ENCODE peak calls at places on chromosomes 3 and 15, in six cellular contexts. H is T-helper 2 cell, G is foreskin fibroblast, K is GM06990, E is NCI-H1417 treated with DMSO at 0.1 percent for 48 hours, U is cardiac fibroblast. X is an unnamed sample.

GRCh38 chr15:66691727-66692126 is 10.3 kb upstream of the SMAD6 start:
- DNase-seq in E (no peak), U (no peak), K (no peak), H (no peak), G (no peak), X (no peak)

GRCh38 chr3:187063286-187064081 is 75.8 kb downstream of the RPL39L start:
- DNase-seq in U (peak; percentile 20), G (no peak), H (no peak), E (no peak), K (no peak), X (no peak)

GRCh38 chr3:170614214-170614966 is 28.5 kb upstream of the SLC7A14 start:
- DNase-seq in U (peak; percentile 84), G (peak; percentile 88), E (no peak), K (no peak), H (no peak), X (peak; percentile 65)

GRCh38 chr3:118900737-118901525 is 133.7 kb downstream of the IGSF11 start:
- DNase-seq in H (peak; percentile 9), K (no peak), U (no peak), G (no peak), E (no peak), X (no peak)

GRCh38 chr15:48046813-48047483 is 73.8 kb upstream of the SLC24A5 start:
- DNase-seq in G (no peak), U (no peak), K (no peak), H (no peak), E (no peak), X (no peak)

GRCh38 chr3:23113455-23114171 is 89.5 kb upstream of the UBE2E2 start:
- DNase-seq in H (no peak), U (peak; percentile 50), E (no peak), G (peak; percentile 27), K (no peak), X (peak; percentile 83)

GRCh38 chr3:169744332-169745054 is 20.4 kb downstream of the TERC start:
- DNase-seq in E (no peak), H (no peak), U (peak; percentile 68), K (no peak), G (no peak), X (peak; percentile 6)

GRCh38 chr15:80210612-80211554 is 41.1 kb downstream of the CTXND1 start:
- DNase-seq in H (no peak), K (peak; percentile 14), U (no peak), G (no peak), E (no peak), X (peak; percentile 66)

GRCh38 chr3:44825264-44825925 is 36.3 kb upstream of the TMEM42 start:
- DNase-seq in U (peak; percentile 36), G (peak; percentile 62), K (no peak), H (no peak), E (no peak), X (peak; percentile 70)

GRCh38 chr3:5569152-5569551 is 381.6 kb downstream of the EDEM1 start:
- DNase-seq in H (no peak), U (no peak), G (no peak), E (no peak), K (no peak), X (no peak)

GRCh38 chr3:122858373-122858772 is 63.5 kb downstream of the SLC49A4 start:
- DNase-seq in H (no peak), E (no peak), U (peak; percentile 65), G (peak; percentile 10), K (no peak), X (peak; percentile 17)

GRCh38 chr3:57646723-57647122 is 46.2 kb downstream of the DENND6A start:
- DNase-seq in U (peak; percentile 76), E (no peak), H (no peak), G (peak; percentile 38), K (no peak), X (no peak)

GRCh38 chr3:186849392-186849975 is 7.0 kb downstream of the ADIPOQ start:
- DNase-seq in U (peak; percentile 66), H (peak; percentile 42), E (peak; percentile 37), G (no peak), K (no peak), X (peak; percentile 13)

GRCh38 chr3:170531054-170531453 is 54.8 kb downstream of the SLC7A14 start:
- DNase-seq in U (no peak), G (no peak), H (no peak), K (no peak), E (no peak), X (no peak)

GRCh38 chr15:94026458-94026967 is 204.8 kb upstream of the MCTP2 start:
- DNase-seq in G (peak; percentile 4), U (peak; percentile 18), E (no peak), K (no peak), H (no peak), X (no peak)

GRCh38 chr3:4999626-5000184 is 20.5 kb downstream of the BHLHE40 start:
- DNase-seq in U (no peak), G (no peak), H (no peak), E (no peak), K (no peak), X (no peak)

GRCh38 chr3:49928511-49929017 is 1.0 kb downstream of the MON1A start:
- DNase-seq in H (no peak), U (no peak), E (no peak), K (no peak), G (no peak), X (no peak)

GRCh38 chr3:103672346-103672745 is 1237.5 kb downstream of the ZPLD1 start:
- DNase-seq in G (no peak), H (no peak), K (no peak), U (no peak), E (no peak), X (no peak)

GRCh38 chr3:123584284-123584987 is 417 bp downstream of the HACD2 start:
- DNase-seq in G (no peak), E (no peak), H (no peak), U (peak; percentile 31), K (no peak), X (no peak)

GRCh38 chr3:11523793-11524160 is 119.9 kb downstream of the VGLL4 start:
- DNase-seq in E (no peak), U (no peak), G (no peak), H (no peak), K (no peak), X (no peak)

GRCh38 chr3:35224571-35225280 is 414.6 kb upstream of the ARPP21 start:
- DNase-seq in G (no peak), U (no peak), K (no peak), E (no peak), H (no peak), X (no peak)

GRCh38 chr15:37112171-37112570 is 11.8 kb upstream of the MEIS2 start:
- DNase-seq in U (no peak), K (no peak), H (no peak), E (no peak), G (no peak), X (peak; percentile 19)

GRCh38 chr3:41580274-41580959 is 381.1 kb downstream of the CTNNB1 start:
- DNase-seq in U (no peak), G (no peak), E (no peak), H (no peak), K (no peak), X (peak; percentile 81)

GRCh38 chr3:66609660-66610547 is 109.1 kb upstream of the LRIG1 start:
- DNase-seq in K (no peak), E (peak; percentile 28), G (no peak), U (peak; percentile 53), H (no peak), X (no peak)

GRCh38 chr3:179430277-179430870 is 20.9 kb downstream of the GNB4 start:
- DNase-seq in E (no peak), K (no peak), G (no peak), H (no peak), U (no peak), X (no peak)

GRCh38 chr3:186746008-186746407 is 28.8 kb downstream of the KNG1 start:
- DNase-seq in E (no peak), H (no peak), K (no peak), U (peak; percentile 89), G (peak; percentile 48), X (peak; percentile 97)

GRCh38 chr3:14507345-14507741 is 32.8 kb downstream of the GRIP2 start:
- DNase-seq in H (no peak), G (no peak), U (no peak), K (no peak), E (no peak), X (no peak)

GRCh38 chr3:124395584-124396340 is 334.5 kb upstream of the UMPS start:
- DNase-seq in K (no peak), U (peak; percentile 11), H (no peak), E (no peak), G (no peak), X (no peak)

GRCh38 chr15:85950101-85950500 is 129.6 kb upstream of the AGBL1 start:
- DNase-seq in G (no peak), E (no peak), H (no peak), K (peak; percentile 34), U (no peak), X (peak; percentile 17)

GRCh38 chr15:55694652-55695150 is 48.3 kb downstream of the PRTG start:
- DNase-seq in E (no peak), H (no peak), U (no peak), K (peak; percentile 61), G (peak; percentile 16), X (no peak)

GRCh38 chr15:74050127-74050526 is 32.2 kb downstream of the GOLGA6A start:
- DNase-seq in H (no peak), G (no peak), U (no peak), K (no peak), E (no peak), X (no peak)

GRCh38 chr3:12393894-12394293 is 90.4 kb upstream of the TSEN2 start:
- DNase-seq in K (no peak), H (no peak), G (peak; percentile 89), U (peak; percentile 97), E (no peak), X (peak; percentile 91)

GRCh38 chr15:28921925-28922711 is 36.3 kb downstream of the APBA2 start:
- DNase-seq in G (no peak), K (no peak), H (no peak), U (no peak), E (no peak), X (no peak)

GRCh38 chr3:117473981-117474563 is 764.5 kb downstream of the TUSC7 start:
- DNase-seq in E (peak; percentile 25), G (no peak), H (no peak), U (no peak), K (no peak), X (no peak)

GRCh38 chr3:66053783-66054094 is 15.0 kb upstream of the MAGI1 start:
- DNase-seq in G (no peak), K (no peak), H (no peak), U (no peak), E (no peak), X (no peak)

GRCh38 chr3:127454051-127454450 is 136.5 kb downstream of the TPRA1 start:
- DNase-seq in K (no peak), H (no peak), E (no peak), U (no peak), G (no peak), X (no peak)

GRCh38 chr3:11521167-11521566 is 122.5 kb downstream of the VGLL4 start:
- DNase-seq in E (no peak), U (no peak), K (no peak), G (no peak), H (no peak), X (no peak)

GRCh38 chr3:163476179-163476578 is 1602.1 kb downstream of the SI start:
- DNase-seq in G (no peak), E (peak; percentile 5), H (no peak), U (peak; percentile 0), K (no peak), X (no peak)